ENCODE peak calls at places on chromosomes 3 and 15, in seven cellular contexts. I is heart left ventricle, Z is ovary, V is endothelial cell of umbilical vein, U is prostate gland, A is suprapubic skin, K is body of pancreas. E is an unnamed sample.

GRCh38 chr3:98977520-98977919 is 76.0 kb upstream of the DCBLD2 start:
- DNase-seq in I (no peak), Z (no peak), V (peak; percentile 96), U (no peak), A (no peak), K (no peak), E (no peak)

GRCh38 chr3:151407928-151408327 is 23.4 kb upstream of the P2RY12 start:
- DNase-seq in I (no peak), Z (no peak), V (no peak), U (no peak), A (no peak), K (no peak), E (no peak)

GRCh38 chr15:29570121-29570930 is 251.9 kb downstream of the TJP1 start:
- DNase-seq in I (no peak), Z (no peak), V (peak; percentile 2), U (no peak), A (no peak), K (peak; percentile 31), E (no peak)

GRCh38 chr3:11706604-11707003 is 62.9 kb upstream of the VGLL4 start:
- DNase-seq in I (no peak), Z (no peak), V (no peak), U (no peak), A (no peak), K (no peak), E (no peak)

GRCh38 chr15:95760508-95760907 is 570.0 kb upstream of the NR2F2 start:
- DNase-seq in I (no peak), Z (peak; percentile 68), V (peak; percentile 23), U (no peak), A (no peak), K (no peak), E (no peak)

GRCh38 chr15:28098360-28098765 is 752 bp downstream of the OCA2 start:
- DNase-seq in I (no peak), Z (no peak), V (no peak), U (no peak), A (no peak), K (no peak), E (peak; percentile 47)

GRCh38 chr3:53346514-53346913 is 829 bp downstream of the DCP1A start:
- DNase-seq in I (no peak), Z (no peak), V (peak; percentile 75), U (no peak), A (no peak), K (no peak), E (no peak)

GRCh38 chr3:150129181-150129580 is 158.5 kb upstream of the PFN2 start:
- DNase-seq in I (no peak), Z (no peak), V (no peak), U (no peak), A (no peak), K (no peak), E (no peak)

GRCh38 chr3:21729888-21730459 is 21.0 kb downstream of the ZNF385D start:
- DNase-seq in I (no peak), Z (no peak), V (no peak), U (no peak), A (no peak), K (no peak), E (no peak)

GRCh38 chr3:119388577-119388976 is 74.8 kb downstream of the TMEM39A start:
- DNase-seq in I (no peak), Z (no peak), V (no peak), U (no peak), A (no peak), K (no peak), E (no peak)

GRCh38 chr3:152213086-152213674 is 55.5 kb upstream of the MBNL1 start:
- DNase-seq in I (no peak), Z (no peak), V (no peak), U (no peak), A (no peak), K (no peak), E (no peak)

GRCh38 chr3:150765949-150766720 is 3.2 kb upstream of the SIAH2 start:
- DNase-seq in I (no peak), Z (no peak), V (no peak), U (no peak), A (no peak), K (no peak), E (no peak)

GRCh38 chr3:38458796-38459498 is 5.3 kb downstream of the ACVR2B start:
- DNase-seq in I (peak; percentile 35), Z (peak; percentile 72), V (no peak), U (peak; percentile 72), A (no peak), K (peak; percentile 90), E (no peak)

GRCh38 chr15:82917252-82917651 is 35.3 kb downstream of the HOMER2 start:
- DNase-seq in I (no peak), Z (no peak), V (no peak), U (no peak), A (no peak), K (peak; percentile 89), E (no peak)

GRCh38 chr15:82918162-82918561 is 34.4 kb downstream of the HOMER2 start:
- DNase-seq in I (no peak), Z (no peak), V (no peak), U (no peak), A (no peak), K (no peak), E (no peak)

GRCh38 chr15:82919231-82919886 is 33.2 kb downstream of the HOMER2 start:
- DNase-seq in I (no peak), Z (peak; percentile 68), V (no peak), U (peak; percentile 92), A (peak; percentile 76), K (peak; percentile 96), E (no peak)

GRCh38 chr15:82916161-82916952 is 36.2 kb downstream of the HOMER2 start:
- DNase-seq in I (no peak), Z (no peak), V (no peak), U (no peak), A (no peak), K (peak; percentile 72), E (no peak)

GRCh38 chr15:82918607-82919230 is 33.8 kb downstream of the HOMER2 start:
- DNase-seq in I (no peak), Z (no peak), V (no peak), U (no peak), A (no peak), K (no peak), E (no peak)
- H3K27ac ChIP-seq in I (no peak overlapping the region), Z (no peak overlapping the region), V (no peak overlapping the region), U (peak overlapping the region; percentile 90), A (peak overlapping the region; percentile 80), K (peak overlapping the region; percentile 100), E (no peak overlapping the region)

GRCh38 chr3:78455737-78456136 is 1312.1 kb downstream of the ROBO1 start:
- DNase-seq in I (no peak), Z (no peak), V (no peak), U (no peak), A (no peak), K (no peak), E (no peak)

GRCh38 chr3:78462021-78462420 is 1305.8 kb downstream of the ROBO1 start:
- DNase-seq in I (no peak), Z (no peak), V (no peak), U (no peak), A (no peak), K (no peak), E (no peak)

DNA sequence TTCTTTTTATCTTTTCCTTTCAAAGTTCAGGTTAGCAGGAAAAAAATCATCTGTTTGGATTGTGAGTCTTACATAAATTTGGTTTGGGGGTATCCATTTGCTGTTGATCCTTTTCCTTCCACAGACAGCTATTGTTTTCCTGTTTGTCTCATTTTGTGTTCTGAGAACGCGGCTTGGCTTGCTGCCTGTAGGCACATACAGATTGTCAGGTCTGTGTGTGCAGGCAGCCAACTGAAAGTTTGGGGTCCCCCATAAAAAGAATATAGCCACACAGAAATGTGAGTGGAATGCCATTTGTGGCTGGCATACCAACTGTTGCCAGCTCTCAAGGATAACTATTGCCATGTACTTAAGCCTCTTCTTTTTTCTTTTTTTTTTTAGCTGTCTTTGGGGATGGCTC is 1308.0 kb downstream of the ROBO1 start:
- DNase-seq in I (no peak), Z (no peak), V (no peak), U (no peak), A (no peak), K (no peak), E (no peak)
- TF ChIP-seq CTCF in I (no peak), Z (no peak), V (no peak), U (no peak), A (no peak), K (no peak), E (no peak)

DNA sequence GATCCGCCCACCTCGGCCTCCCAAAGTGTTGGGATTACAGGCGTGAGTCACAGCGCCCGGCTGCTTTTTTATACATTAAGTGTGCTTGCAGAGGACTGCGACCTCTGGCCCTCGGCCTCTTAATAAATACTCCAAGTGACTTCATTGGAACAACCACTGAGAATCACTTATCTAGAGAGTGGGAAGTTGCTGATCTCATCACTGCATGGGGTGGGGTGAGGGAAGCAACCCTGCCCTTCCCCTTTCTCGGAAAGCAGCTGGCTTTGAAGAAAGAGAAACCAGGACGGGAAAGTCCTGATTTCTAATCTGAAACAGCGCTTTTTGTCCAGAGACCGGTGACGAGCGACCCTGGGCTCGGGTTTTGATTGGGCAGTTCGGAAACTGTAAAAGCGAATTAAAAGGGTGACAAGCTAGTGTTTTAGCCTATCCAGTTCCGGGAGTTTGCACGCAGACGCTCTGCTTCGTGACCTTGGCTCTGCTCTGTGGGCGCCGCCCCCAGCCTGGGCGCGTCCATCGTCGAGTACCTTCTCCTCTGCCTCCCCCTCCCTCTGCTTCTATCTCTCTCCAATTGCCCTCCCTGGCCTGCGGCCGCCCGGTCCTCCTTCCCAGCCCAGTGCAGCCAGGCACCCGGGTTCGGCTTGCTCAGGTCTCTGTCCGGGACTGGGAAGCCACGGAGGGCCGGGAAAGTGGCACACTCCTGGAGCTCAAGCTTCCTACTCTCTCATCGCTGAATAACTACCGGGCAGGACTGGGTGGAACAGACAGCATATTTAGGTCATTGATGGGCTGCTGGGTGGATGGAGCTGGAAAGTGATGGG is 7.5 kb upstream of the TRIM69 start:
- DNase-seq in I (peak; percentile 96), Z (peak; percentile 92), V (peak; percentile 99), U (peak; percentile 95), A (peak; percentile 98), K (peak; percentile 98), E (peak; percentile 98)
- TF ChIP-seq POLR2A in I (peak; percentile 85), Z (peak; percentile 73), V (peak; percentile 71), U (peak; percentile 96), A (peak; percentile 58), K (peak; percentile 65), E (peak; percentile 95)

GRCh38 chr3:126353694-126354321 is 3.4 kb downstream of the KLF15 start:
- DNase-seq in I (no peak), Z (no peak), V (no peak), U (no peak), A (peak; percentile 58), K (no peak), E (peak; percentile 66)
- H3K27ac ChIP-seq in I (peak overlapping the region; percentile 92), Z (peak overlapping the region; percentile 33), V (no peak overlapping the region), U (no peak overlapping the region), A (no peak overlapping the region), K (peak overlapping the region; percentile 6), E (peak overlapping the region; percentile 91)

DNA sequence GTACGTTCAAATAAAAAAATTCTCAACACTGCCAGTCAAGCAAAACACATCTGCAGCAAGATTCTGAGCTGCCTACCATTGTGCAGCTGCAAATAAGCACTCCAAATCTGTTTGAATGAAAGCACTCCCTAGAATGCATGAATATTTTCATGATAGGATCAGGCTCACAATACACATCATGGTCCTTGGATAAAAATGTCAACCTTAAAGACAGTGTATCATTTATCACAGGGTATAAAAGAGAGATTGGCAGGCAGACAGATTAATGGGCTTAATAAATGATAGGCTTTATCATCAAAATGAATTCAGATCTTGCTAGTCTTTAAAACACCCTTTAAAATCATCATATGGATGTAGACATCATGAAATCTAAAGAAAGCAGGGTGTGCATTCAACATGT is 9.2 kb downstream of the RYR3 start:
- DNase-seq in I (no peak), Z (no peak), V (no peak), U (no peak), A (no peak), K (no peak), E (no peak)
- TF ChIP-seq CTCF in I (no peak), Z (no peak), V (no peak), U (no peak), A (no peak), K (no peak), E (no peak)

GRCh38 chr3:44396200-44397171 is 57.9 kb downstream of the TCAIM start:
- DNase-seq in I (no peak), Z (peak; percentile 23), V (no peak), U (no peak), A (no peak), K (no peak), E (no peak)
- TF ChIP-seq POLR2A in I (no peak), Z (no peak), V (no peak), U (no peak), A (no peak), K (no peak), E (no peak)

E was measured in sigmoid colon.